ENCODE peak calls at places on chromosome 17, in nine cellular contexts. T is upper lobe of right lung, I is IMR-90, H is spleen, Q is MM.1S, B is left lung, Z is esophagus squamous epithelium, A is cardiac muscle cell, C is HCT116. F is an unnamed sample. For H3K9me3, the result is how much of the 10 kb centered on the place peaks cover.

GRCh38 chr17:7101531-7101930 is 13.1 kb downstream of the ASGR2 start:
- DNase-seq in T (no peak), B (peak), Q (no peak), A (no peak), Z (no peak), H (no peak), I (no peak), C (no peak), F (no peak)

GRCh38 chr17:17824780-17825614 is 11.8 kb downstream of the SREBF1 start:
- DNase-seq in T (no peak), I (no peak), C (no peak), Z (no peak), A (no peak), H (no peak), B (no peak), Q (no peak), F (no peak)

GRCh38 chr17:80825471-80826345 is 165.9 kb upstream of the CHMP6 start:
- DNase-seq in H (peak), I (no peak), Q (no peak), B (peak), Z (no peak), T (peak), A (no peak), C (no peak), F (peak)

GRCh38 chr17:22463110-22463850 is 771.0 kb downstream of the KCNJ18 start:
- DNase-seq in H (no peak), A (no peak), T (no peak), C (no peak), B (no peak), Z (no peak), Q (no peak), I (no peak), F (no peak)

GRCh38 chr17:66214893-66215528 is 14.2 kb downstream of the APOH start:
- DNase-seq in B (no peak), C (no peak), A (no peak), Z (no peak), H (no peak), I (no peak), Q (no peak), T (no peak), F (no peak)

GRCh38 chr17:62705116-62705515 is 77.6 kb downstream of the MRC2 start:
- DNase-seq in C (no peak), A (peak), T (no peak), I (no peak), Q (no peak), B (peak), H (peak), Z (no peak), F (no peak)

GRCh38 chr17:10135539-10136257 is 62.7 kb downstream of the GAS7 start:
- DNase-seq in T (no peak), A (peak), Z (no peak), C (no peak), H (no peak), B (peak), Q (no peak), I (peak), F (no peak)

GRCh38 chr17:42525221-42525620 is 10.8 kb upstream of the NAGLU start:
- DNase-seq in B (no peak), T (no peak), I (peak), A (no peak), C (no peak), Q (no peak), Z (no peak), H (no peak), F (no peak)

GRCh38 chr17:38444151-38444550 is 15.9 kb downstream of the ARHGAP23 start:
- DNase-seq in I (peak), T (peak), Z (no peak), C (no peak), Q (peak), A (peak), H (peak), B (peak), F (peak)

GRCh38 chr17:80889897-80890550 is 101.6 kb upstream of the CHMP6 start:
- DNase-seq in H (peak), Q (no peak), A (no peak), I (no peak), Z (no peak), C (no peak), B (no peak), T (no peak), F (peak)

GRCh38 chr17:66304304-66305174 is 2.1 kb downstream of the PRKCA start:
- DNase-seq in C (no peak), Q (no peak), H (no peak), B (no peak), Z (no peak), T (no peak), A (peak), I (no peak), F (no peak)

GRCh38 chr17:8913879-8914278 is 46.4 kb upstream of the PIK3R6 start:
- DNase-seq in T (no peak), A (no peak), B (no peak), I (no peak), C (no peak), H (no peak), Z (no peak), Q (no peak), F (no peak)

GRCh38 chr17:59844884-59845594 is 47.7 kb downstream of the TUBD1 start:
- DNase-seq in C (no peak), A (peak), B (no peak), Q (no peak), T (no peak), I (peak), Z (no peak), H (no peak), F (no peak)

GRCh38 chr17:7695586-7695985 is 7.3 kb downstream of the WRAP53 start:
- DNase-seq in H (no peak), Z (no peak), I (no peak), B (no peak), C (no peak), T (no peak), Q (no peak), A (no peak), F (no peak)

GRCh38 chr17:60901806-60902205 is 224.2 kb downstream of the BCAS3 start:
- DNase-seq in C (no peak), Z (no peak), A (peak), H (no peak), T (no peak), B (no peak), Q (no peak), I (peak), F (no peak)

GRCh38 chr17:17661134-17661533 is 20.1 kb upstream of the RAI1 start:
- DNase-seq in H (no peak), I (no peak), A (no peak), Z (no peak), B (no peak), T (no peak), Q (no peak), C (no peak), F (no peak)

GRCh38 chr17:57286372-57287105 is 30.2 kb downstream of the MSI2 start:
- DNase-seq in C (no peak), Z (no peak), H (no peak), Q (no peak), A (no peak), T (no peak), B (no peak), I (no peak), F (no peak)

GRCh38 chr17:63946440-63947363 is 14.6 kb upstream of the CD79B start:
- DNase-seq in C (peak), T (no peak), I (peak), Z (no peak), A (peak), Q (peak), B (peak), H (peak), F (peak)

GRCh38 chr17:6430769-6431168 is 4.2 kb downstream of the AIPL1 start:
- DNase-seq in I (no peak), A (no peak), C (no peak), T (no peak), Z (no peak), Q (no peak), B (no peak), H (no peak), F (no peak)

GRCh38 chr17:15883617-15884111 is 61.3 kb upstream of the ADORA2B start:
- DNase-seq in T (no peak), A (peak), Q (no peak), C (peak), I (peak), H (no peak), Z (no peak), B (no peak), F (no peak)

GRCh38 chr17:34382586-34383224 is 19.7 kb upstream of the CCL1 start:
- DNase-seq in Q (peak), Z (no peak), C (no peak), I (no peak), B (no peak), H (peak), T (no peak), A (no peak), F (no peak)

GRCh38 chr17:68302066-68302564 is 10.8 kb downstream of the ARSG start:
- DNase-seq in Q (no peak), B (no peak), A (peak), C (no peak), H (no peak), I (peak), T (no peak), Z (no peak), F (no peak)

GRCh38 chr17:30505868-30506417 is 28.7 kb downstream of the GOSR1 start:
- DNase-seq in Q (no peak), A (no peak), T (no peak), H (no peak), I (no peak), C (no peak), Z (no peak), B (no peak), F (no peak)

GRCh38 chr17:1241904-1242303 is 28.3 kb upstream of the BHLHA9 start:
- DNase-seq in C (no peak), A (peak), T (no peak), I (peak), B (no peak), Q (no peak), H (no peak), Z (no peak), F (no peak)

GRCh38 chr17:81009124-81009523 is 17.5 kb downstream of the CHMP6 start:
- DNase-seq in T (peak), A (no peak), Z (no peak), H (no peak), C (no peak), B (no peak), I (no peak), Q (no peak), F (no peak)

GRCh38 chr17:8104911-8105310 is 13.4 kb downstream of the ALOXE3 start:
- DNase-seq in Q (no peak), T (peak), Z (no peak), I (no peak), A (no peak), H (no peak), B (no peak), C (no peak), F (no peak)

GRCh38 chr17:36901506-36901905 is 35.8 kb upstream of the LHX1 start:
- DNase-seq in A (peak), T (no peak), Z (no peak), H (no peak), I (peak), C (no peak), Q (no peak), B (no peak), F (no peak)

GRCh38 chr17:17874478-17874877 is 37.7 kb upstream of the SREBF1 start:
- DNase-seq in T (no peak), Q (no peak), C (no peak), H (no peak), A (peak), I (peak), Z (no peak), B (no peak), F (no peak)

GRCh38 chr17:5838661-5839300 is 231.4 kb upstream of the WSCD1 start:
- DNase-seq in T (no peak), H (no peak), Z (no peak), A (no peak), C (no peak), I (no peak), Q (no peak), B (no peak), F (no peak)

GRCh38 chr17:31371511-31372097 is 19.9 kb upstream of the RAB11FIP4 start:
- DNase-seq in Z (no peak), A (peak), I (peak), T (no peak), H (no peak), C (no peak), Q (peak), B (no peak), F (no peak)

GRCh38 chr17:44909681-44910144 is 5.6 kb downstream of the GFAP start:
- DNase-seq in Z (no peak), H (peak), A (no peak), B (no peak), I (peak), Q (no peak), C (no peak), T (no peak), F (no peak)

GRCh38 chr17:44913676-44914075 is 1.6 kb downstream of the GFAP start:
- DNase-seq in I (no peak), Z (no peak), T (peak), C (no peak), B (no peak), H (peak), A (no peak), Q (no peak), F (peak)

GRCh38 chr17:44912763-44913544 is 2.3 kb downstream of the GFAP start:
- DNase-seq in T (peak), B (no peak), I (no peak), C (no peak), H (peak), Z (no peak), Q (no peak), A (no peak), F (peak)

GRCh38 chr17:44910231-44911106 is 4.8 kb downstream of the GFAP start:
- DNase-seq in Q (no peak), A (no peak), I (no peak), B (no peak), T (no peak), Z (no peak), C (no peak), H (peak), F (no peak)

GRCh38 chr17:44911133-44912001 is 3.9 kb downstream of the GFAP start:
- DNase-seq in B (peak), C (peak), Q (peak), T (peak), A (peak), I (peak), H (peak), Z (no peak), F (peak)
- TF ChIP-seq CTCF in B (peak), C (peak), Q (peak), T (peak), A (peak), I (peak), H (peak), Z (no peak), F (peak)

DNA sequence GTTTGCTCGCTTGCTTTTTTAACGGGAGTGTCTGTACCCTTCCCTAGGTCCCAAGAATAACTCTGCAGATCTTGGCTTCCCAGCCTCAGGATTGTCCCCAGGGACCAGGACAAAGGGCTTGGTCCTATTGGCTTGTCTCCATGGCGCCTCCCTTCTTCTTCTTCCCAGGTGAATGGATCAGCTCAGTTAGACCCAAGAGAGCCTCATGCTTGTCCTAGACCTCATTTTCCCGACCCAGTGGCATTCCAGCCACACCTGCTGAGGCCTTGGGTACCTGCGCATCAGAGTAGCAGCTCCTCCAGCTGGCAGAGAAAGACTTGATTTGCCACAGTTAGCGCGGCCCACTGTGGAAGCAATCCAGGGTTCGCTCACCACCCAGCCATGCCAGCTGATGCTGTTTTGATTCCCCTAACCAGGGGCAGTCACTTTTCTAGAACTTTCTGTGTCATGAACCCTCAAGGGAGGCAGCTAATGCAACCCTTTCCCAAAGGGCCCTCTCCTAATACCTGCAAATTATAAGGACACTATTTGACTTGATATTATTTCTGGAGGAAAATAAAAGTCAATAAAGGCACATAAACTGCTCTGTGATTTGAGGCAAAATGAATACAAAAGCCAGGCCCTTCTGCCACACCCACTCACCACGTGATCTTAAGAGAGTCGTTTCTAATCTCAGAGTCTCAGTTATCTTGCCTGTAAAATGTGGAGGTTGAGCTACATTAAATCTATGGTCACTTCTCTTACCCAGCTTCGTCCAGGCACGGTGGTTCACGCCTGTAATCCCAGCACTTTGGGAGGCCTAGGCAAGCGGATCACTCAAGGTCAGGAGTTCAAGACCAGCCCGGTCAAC is 13.9 kb downstream of the GPR142 start:
- DNase-seq in Q (no peak), A (no peak), B (no peak), C (no peak), I (no peak), H (no peak), T (no peak), Z (no peak), F (no peak)
- H3K4me3 ChIP-seq in Q (no peak), A (no peak), B (no peak), C (no peak), I (no peak), H (no peak), T (no peak), Z (no peak), F (no peak)

DNA sequence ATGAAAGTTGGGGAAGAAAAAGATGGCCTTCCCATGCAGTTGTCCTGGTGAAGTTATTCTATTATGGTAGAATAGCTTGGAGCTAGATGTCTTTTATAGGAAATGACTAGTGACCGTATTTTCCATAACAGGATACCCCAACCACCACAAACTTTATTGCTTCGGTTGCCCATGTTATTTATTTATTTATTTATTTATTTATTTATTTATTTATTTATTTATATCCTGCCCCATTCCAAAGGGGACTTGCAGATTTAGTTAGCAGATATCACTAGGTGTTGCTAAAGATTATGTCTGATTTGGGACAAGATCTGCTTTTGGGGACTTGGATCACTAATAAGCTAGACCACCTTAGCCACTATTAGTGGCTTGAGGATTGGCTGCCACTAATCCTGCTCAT is 68.3 kb downstream of the ARHGAP44 start:
- DNase-seq in T (no peak), A (no peak), C (no peak), Q (no peak), H (no peak), Z (no peak), B (no peak), I (no peak), F (no peak)
- H3K9me3 ChIP-seq in T (under half), A (under half), C (under half), Q (under half), H (under half), Z (under half), B (under half), I (under half), F (under half)

GRCh38 chr17:75845933-75846700 is 1.9 kb upstream of the UNC13D start:
- DNase-seq in H (peak), A (no peak), Q (no peak), Z (no peak), T (no peak), I (no peak), B (no peak), C (no peak), F (no peak)
- TF ChIP-seq CTCF in H (no peak), A (no peak), Q (no peak), Z (no peak), T (no peak), I (no peak), B (no peak), C (no peak), F (no peak)

GRCh38 chr17:39939031-39939430 is 11.5 kb downstream of the LRRC3C start:
- DNase-seq in I (no peak), A (no peak), C (no peak), H (no peak), T (no peak), B (no peak), Q (no peak), Z (no peak), F (no peak)

GRCh38 chr17:39935896-39936295 is 8.4 kb downstream of the LRRC3C start:
- DNase-seq in B (no peak), A (no peak), C (no peak), H (no peak), I (peak), T (no peak), Z (no peak), Q (no peak), F (no peak)

GRCh38 chr17:39938140-39938869 is 10.8 kb downstream of the LRRC3C start:
- DNase-seq in A (no peak), Q (no peak), H (no peak), C (no peak), T (no peak), Z (no peak), B (no peak), I (no peak), F (no peak)

GRCh38 chr17:39939588-39940419 is 12.3 kb downstream of the LRRC3C start:
- DNase-seq in B (no peak), Q (peak), A (peak), T (no peak), Z (no peak), C (no peak), I (peak), H (no peak), F (no peak)

GRCh38 chr17:39937462-39937861 is 9.9 kb downstream of the LRRC3C start:
- DNase-seq in Z (no peak), Q (no peak), C (no peak), H (no peak), A (no peak), T (no peak), B (no peak), I (no peak), F (no peak)
- H3K4me3 ChIP-seq in Z (no peak), Q (no peak), C (no peak), H (no peak), A (no peak), T (no peak), B (no peak), I (no peak), F (no peak)

GRCh38 chr17:82946081-82946480 is 106.3 kb upstream of the ZNF750 start:
- DNase-seq in C (no peak), Z (no peak), Q (no peak), A (no peak), H (no peak), B (no peak), I (no peak), T (no peak), F (no peak)
- H3K9me3 ChIP-seq in C (under half), Z (half or more), Q (under half), A (under half), H (under half), B (under half), I (half or more), T (under half), F (under half)

GRCh38 chr17:45108595-45109521 is 23.5 kb downstream of the PLCD3 start:
- DNase-seq in C (no peak), I (no peak), B (no peak), H (no peak), T (no peak), A (no peak), Z (no peak), Q (no peak), F (no peak)
- TF ChIP-seq CTCF in C (peak), I (peak), B (no peak), H (no peak), T (no peak), A (no peak), Z (no peak), Q (no peak), F (no peak)

GRCh38 chr17:79125503-79125902 is 50.9 kb downstream of the ENGASE start:
- DNase-seq in T (no peak), C (no peak), B (no peak), I (no peak), Z (no peak), Q (no peak), A (no peak), H (no peak), F (no peak)

GRCh38 chr17:79124513-79125209 is 50.0 kb downstream of the ENGASE start:
- DNase-seq in B (no peak), Q (no peak), T (no peak), Z (no peak), H (no peak), C (no peak), A (no peak), I (no peak), F (no peak)

GRCh38 chr17:79129523-79129922 is 54.9 kb downstream of the ENGASE start:
- DNase-seq in C (no peak), I (no peak), Z (no peak), H (no peak), T (no peak), B (no peak), A (no peak), Q (no peak), F (no peak)

GRCh38 chr17:79126139-79126538 is 51.5 kb downstream of the ENGASE start:
- DNase-seq in A (peak), H (no peak), B (no peak), Q (no peak), I (no peak), T (no peak), Z (no peak), C (no peak), F (no peak)

GRCh38 chr17:79127534-79128135 is 53.0 kb downstream of the ENGASE start:
- DNase-seq in T (no peak), B (no peak), H (no peak), Q (no peak), C (no peak), I (no peak), Z (no peak), A (no peak), F (no peak)
- H3K4me3 ChIP-seq in T (no peak), B (no peak), H (no peak), Q (no peak), C (no peak), I (no peak), Z (no peak), A (no peak), F (no peak)

GRCh38 chr17:52947418-52947817 is 788.9 kb upstream of the CA10 start:
- DNase-seq in H (no peak), I (no peak), A (no peak), Z (no peak), B (no peak), C (no peak), T (no peak), Q (no peak), F (no peak)
- H3K9me3 ChIP-seq in H (under half), I (under half), A (under half), Z (under half), B (under half), C (under half), T (under half), Q (under half), F (under half)